ENCODE peak calls at places on chromosomes 5 and 9, in four cellular contexts. One of them, this sample, is unnamed.

GRCh38 chr5:10351199-10351881 is 2.2 kb upstream of the MARCHF6 start:
- DNase-seq in K562: peak
- DNase-seq in HEK293T: no peak
- DNase-seq in HepG2: peak
- DNase-seq in this sample: no peak

GRCh38 chr9:81344366-81344765 is 345.0 kb downstream of the TLE1 start:
- DNase-seq in K562: no peak
- DNase-seq in HEK293T: no peak
- DNase-seq in HepG2: no peak
- DNase-seq in this sample: no peak

GRCh38 chr5:126801992-126802294 is 25.0 kb downstream of the LMNB1 start:
- DNase-seq in K562: no peak
- DNase-seq in HepG2: peak
- DNase-seq in HEK293T: peak
- DNase-seq in this sample: peak

GRCh38 chr5:34639852-34640626 is 16.1 kb upstream of the RAI14 start:
- DNase-seq in K562: no peak
- DNase-seq in HepG2: no peak
- DNase-seq in HEK293T: no peak
- DNase-seq in this sample: no peak

GRCh38 chr9:95937131-95937530 is 61.6 kb downstream of the ERCC6L2 start:
- DNase-seq in HEK293T: no peak
- DNase-seq in K562: no peak
- DNase-seq in HepG2: no peak
- DNase-seq in this sample: no peak

GRCh38 chr9:127796225-127796813 is 6.4 kb upstream of the FPGS start:
- DNase-seq in HEK293T: no peak
- DNase-seq in K562: no peak
- DNase-seq in HepG2: peak
- DNase-seq in this sample: no peak

GRCh38 chr5:141560141-141560540 is 58.7 kb downstream of the DIAPH1 start:
- DNase-seq in K562: no peak
- DNase-seq in HepG2: no peak
- DNase-seq in HEK293T: no peak
- DNase-seq in this sample: no peak

GRCh38 chr5:181190711-181191525 is 14.1 kb downstream of the TRIM7 start:
- DNase-seq in HEK293T: no peak
- DNase-seq in HepG2: no peak
- DNase-seq in K562: peak
- DNase-seq in this sample: peak

GRCh38 chr9:112377684-112378344 is 2.1 kb upstream of the HSDL2 start:
- DNase-seq in HEK293T: no peak
- DNase-seq in K562: peak
- DNase-seq in HepG2: no peak
- DNase-seq in this sample: no peak

GRCh38 chr9:124697326-124698200 is 73.5 kb downstream of the NR6A1 start:
- DNase-seq in K562: no peak
- DNase-seq in HepG2: no peak
- DNase-seq in HEK293T: no peak
- DNase-seq in this sample: peak

GRCh38 chr9:96441798-96442445 is 8.0 kb upstream of the HABP4 start:
- DNase-seq in HEK293T: peak
- DNase-seq in HepG2: peak
- DNase-seq in K562: peak
- DNase-seq in this sample: no peak

GRCh38 chr9:115229496-115229895 is 111.5 kb upstream of the TNC start:
- DNase-seq in K562: no peak
- DNase-seq in HEK293T: no peak
- DNase-seq in HepG2: no peak
- DNase-seq in this sample: no peak

GRCh38 chr5:109826426-109826825 is 136.7 kb downstream of the MAN2A1 start:
- DNase-seq in K562: no peak
- DNase-seq in HepG2: no peak
- DNase-seq in HEK293T: no peak
- DNase-seq in this sample: no peak

GRCh38 chr5:142323480-142324376 is 1.1 kb downstream of the SPRY4 start:
- DNase-seq in HEK293T: no peak
- DNase-seq in HepG2: no peak
- DNase-seq in K562: peak
- DNase-seq in this sample: peak

GRCh38 chr9:114811301-114811700 is 5.5 kb upstream of the TNFSF15 start:
- DNase-seq in HepG2: no peak
- DNase-seq in K562: no peak
- DNase-seq in HEK293T: no peak
- DNase-seq in this sample: no peak

GRCh38 chr9:134381671-134382505 is 55.6 kb downstream of the RXRA start:
- DNase-seq in HEK293T: no peak
- DNase-seq in HepG2: peak
- DNase-seq in K562: no peak
- DNase-seq in this sample: peak

GRCh38 chr9:126327016-126327749 is 554 bp downstream of the MVB12B start:
- DNase-seq in HepG2: no peak
- DNase-seq in K562: no peak
- DNase-seq in HEK293T: peak
- DNase-seq in this sample: peak

GRCh38 chr5:14216902-14217301 is 73.8 kb downstream of the TRIO start:
- DNase-seq in HepG2: peak
- DNase-seq in K562: no peak
- DNase-seq in HEK293T: no peak
- DNase-seq in this sample: no peak

GRCh38 chr5:34914671-34915138 is 599 bp downstream of the RAD1 start:
- DNase-seq in HepG2: no peak
- DNase-seq in K562: peak
- DNase-seq in HEK293T: peak
- DNase-seq in this sample: no peak

GRCh38 chr5:16970260-16970659 is 34.2 kb upstream of the MYO10 start:
- DNase-seq in K562: no peak
- DNase-seq in HepG2: no peak
- DNase-seq in HEK293T: no peak
- DNase-seq in this sample: no peak

GRCh38 chr5:166883016-166883415 is 1408.4 kb upstream of the WWC1 start:
- DNase-seq in HEK293T: no peak
- DNase-seq in HepG2: no peak
- DNase-seq in K562: no peak
- DNase-seq in this sample: no peak

GRCh38 chr5:937151-937924 is 44.7 kb downstream of the TRIP13 start:
- DNase-seq in K562: no peak
- DNase-seq in HEK293T: no peak
- DNase-seq in HepG2: no peak
- DNase-seq in this sample: no peak

GRCh38 chr9:134236935-134237629 is 72.7 kb upstream of the RNU6ATAC start:
- DNase-seq in HEK293T: no peak
- DNase-seq in HepG2: no peak
- DNase-seq in K562: no peak
- DNase-seq in this sample: no peak

GRCh38 chr5:98779264-98779877 is 5.9 kb downstream of the RGMB start:
- DNase-seq in HEK293T: no peak
- DNase-seq in K562: no peak
- DNase-seq in HepG2: peak
- DNase-seq in this sample: no peak

GRCh38 chr9:116141864-116142561 is 11.6 kb upstream of the PAPPA start:
- DNase-seq in HEK293T: no peak
- DNase-seq in HepG2: no peak
- DNase-seq in K562: no peak
- DNase-seq in this sample: no peak

GRCh38 chr9:128150594-128151342 is 1.5 kb downstream of the LCN2 start:
- DNase-seq in HEK293T: peak
- DNase-seq in HepG2: peak
- DNase-seq in K562: peak
- DNase-seq in this sample: peak

GRCh38 chr9:120915854-120916495 is 10.6 kb downstream of the TRAF1 start:
- DNase-seq in K562: no peak
- DNase-seq in HEK293T: no peak
- DNase-seq in HepG2: no peak
- DNase-seq in this sample: no peak

GRCh38 chr5:74895906-74896305 is 29.7 kb upstream of the FAM169A start:
- DNase-seq in K562: no peak
- DNase-seq in HEK293T: no peak
- DNase-seq in HepG2: no peak
- DNase-seq in this sample: no peak

GRCh38 chr5:23411200-23411599 is 96.2 kb upstream of the PRDM9 start:
- DNase-seq in K562: no peak
- DNase-seq in HEK293T: no peak
- DNase-seq in HepG2: no peak
- DNase-seq in this sample: no peak

GRCh38 chr5:118956727-118957126 is 31.6 kb downstream of the DTWD2 start:
- DNase-seq in HepG2: no peak
- DNase-seq in K562: peak
- DNase-seq in HEK293T: no peak
- DNase-seq in this sample: peak
- TF ChIP-seq FOXM1 in HepG2: no peak
- TF ChIP-seq FOXM1 in K562: no peak
- TF ChIP-seq FOXM1 in HEK293T: no peak
- TF ChIP-seq FOXM1 in this sample: no peak

DNA sequence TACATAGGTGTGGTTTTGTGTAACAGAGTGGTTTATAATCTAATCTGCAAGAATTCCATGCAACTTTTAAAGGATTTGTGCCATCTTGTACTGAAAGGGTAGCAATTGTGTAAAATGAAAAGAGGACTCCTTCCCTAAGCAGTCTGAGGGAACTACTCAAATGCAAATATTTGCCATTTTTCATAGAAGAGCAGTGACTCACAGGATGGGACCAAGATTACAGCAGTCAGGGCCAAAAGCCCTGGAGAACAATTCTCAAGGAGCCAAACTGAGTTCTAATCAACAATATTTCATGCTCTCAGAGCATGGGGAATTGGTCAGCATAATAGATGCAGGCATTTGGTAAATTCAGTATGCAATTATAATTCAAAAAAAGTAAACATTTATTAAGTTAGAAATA is 495.8 kb downstream of the CHSY3 start:
- DNase-seq in HepG2: peak
- DNase-seq in HEK293T: no peak
- DNase-seq in K562: no peak
- DNase-seq in this sample: no peak
- TF ChIP-seq FOXM1 in HepG2: no peak
- TF ChIP-seq FOXM1 in HEK293T: no peak
- TF ChIP-seq FOXM1 in K562: no peak
- TF ChIP-seq FOXM1 in this sample: no peak

DNA sequence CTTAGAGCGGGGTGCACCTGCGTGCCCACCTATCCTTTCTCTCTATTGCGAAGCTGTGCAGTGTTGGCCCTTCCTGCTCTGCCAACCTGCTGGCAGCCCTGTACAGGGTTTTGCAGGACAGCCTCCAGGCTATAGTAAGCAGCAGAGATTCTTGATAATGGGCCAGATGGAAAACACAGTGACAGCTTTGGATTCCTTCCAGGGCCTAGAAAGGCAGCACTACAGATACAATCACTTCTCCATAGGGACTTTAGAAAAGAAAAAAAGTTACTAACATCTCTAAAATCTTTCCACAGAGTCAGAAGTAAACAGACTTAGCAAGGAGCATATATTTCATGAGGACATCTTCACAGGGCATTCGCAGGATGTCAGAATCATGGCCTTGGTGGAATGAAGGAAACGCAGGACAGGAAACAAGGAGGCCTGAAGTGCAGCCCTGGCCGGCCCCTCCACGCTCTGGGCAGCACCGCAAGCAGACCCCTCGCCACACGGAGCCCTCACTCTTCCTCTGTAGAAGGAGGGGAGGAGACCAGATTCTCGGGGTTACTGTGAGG is 172.1 kb upstream of the GAS1 start:
- DNase-seq in HEK293T: no peak
- DNase-seq in K562: no peak
- DNase-seq in HepG2: no peak
- DNase-seq in this sample: peak
- TF ChIP-seq FOXM1 in HEK293T: no peak
- TF ChIP-seq FOXM1 in K562: no peak
- TF ChIP-seq FOXM1 in HepG2: no peak
- TF ChIP-seq FOXM1 in this sample: peak

DNA sequence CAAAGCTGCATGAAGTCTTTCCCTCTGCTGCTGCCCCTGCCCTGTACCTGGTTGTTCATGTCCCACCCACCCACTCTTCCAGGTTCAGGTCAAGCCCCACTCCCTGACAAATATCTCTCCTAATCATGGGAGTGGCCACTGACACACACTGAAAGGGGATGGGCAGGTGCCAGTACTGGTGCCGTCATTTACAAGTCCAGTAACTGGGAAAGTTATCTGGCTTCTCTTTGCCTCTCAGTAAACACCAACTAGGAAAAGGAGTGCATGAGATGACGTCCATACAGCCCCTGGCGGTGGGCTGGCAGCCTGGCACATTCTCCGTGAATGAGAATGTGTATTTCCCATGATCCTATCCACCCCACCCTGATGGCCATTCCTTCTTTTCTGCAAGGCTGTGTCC is 225.2 kb downstream of the FSTL4 start:
- DNase-seq in HepG2: no peak
- DNase-seq in HEK293T: no peak
- DNase-seq in K562: no peak
- DNase-seq in this sample: no peak
- TF ChIP-seq FOXM1 in HepG2: no peak
- TF ChIP-seq FOXM1 in HEK293T: no peak
- TF ChIP-seq FOXM1 in K562: no peak
- TF ChIP-seq FOXM1 in this sample: no peak

DNA sequence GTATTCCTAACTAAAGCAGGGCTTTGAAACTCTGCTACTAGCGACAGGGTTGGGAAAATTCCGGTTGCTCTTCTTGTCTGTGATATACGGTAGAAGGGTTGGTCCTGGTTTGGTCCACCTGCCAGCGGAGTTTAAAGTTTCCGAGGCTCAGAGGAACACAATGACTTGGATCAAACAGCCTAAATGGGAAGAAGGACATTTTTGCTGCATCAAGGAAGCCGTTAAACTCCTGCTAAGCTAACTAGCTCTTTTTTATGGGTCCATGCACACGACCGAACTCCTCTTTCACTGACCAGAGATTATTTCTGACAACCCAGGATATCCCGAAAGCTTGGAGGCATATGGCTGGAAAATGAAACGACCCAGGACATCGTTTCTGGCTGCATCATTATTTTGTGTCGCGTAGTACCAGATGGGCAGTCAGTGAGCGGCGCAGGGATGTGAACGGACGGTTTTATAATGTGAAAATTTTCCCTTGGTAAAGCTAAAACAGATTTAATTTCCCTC is at the start of gene LURAP1L:
- DNase-seq in HepG2: peak
- DNase-seq in K562: peak
- DNase-seq in HEK293T: peak
- DNase-seq in this sample: peak
- TF ChIP-seq FOXM1 in HepG2: no peak
- TF ChIP-seq FOXM1 in K562: no peak
- TF ChIP-seq FOXM1 in HEK293T: no peak
- TF ChIP-seq FOXM1 in this sample: no peak

DNA sequence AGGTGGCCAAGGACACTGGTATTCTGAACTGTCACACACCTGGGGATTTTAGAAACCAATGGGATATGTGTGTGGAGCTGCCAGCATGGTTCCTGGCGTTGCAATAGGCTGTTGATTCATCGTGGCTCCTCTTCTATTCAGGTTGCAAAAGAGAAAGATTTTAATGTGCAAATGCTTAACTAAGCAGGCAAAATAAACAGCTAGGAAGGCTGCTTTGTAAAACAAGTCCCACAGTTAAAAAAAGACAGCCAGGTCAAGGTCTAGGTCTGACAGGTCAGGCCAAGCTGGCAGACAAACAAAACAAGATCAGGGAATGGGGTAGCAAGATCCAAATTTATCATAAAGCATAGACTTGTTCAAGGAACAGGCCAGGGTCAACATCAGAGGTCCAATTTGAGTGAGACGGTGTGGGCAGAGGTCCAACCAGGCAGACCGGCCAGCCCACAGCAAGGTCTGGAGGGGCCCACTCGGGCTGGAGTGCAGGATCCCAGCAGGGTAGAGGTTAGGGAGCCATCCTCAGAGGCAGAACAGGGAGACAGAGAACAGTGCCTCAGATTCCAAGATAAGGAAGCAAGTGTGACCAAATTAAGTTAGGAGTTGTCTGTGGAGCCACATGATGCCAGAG is 45.6 kb downstream of the SUB1 start:
- DNase-seq in HepG2: peak
- DNase-seq in HEK293T: no peak
- DNase-seq in K562: no peak
- DNase-seq in this sample: peak
- TF ChIP-seq FOXM1 in HepG2: no peak
- TF ChIP-seq FOXM1 in HEK293T: no peak
- TF ChIP-seq FOXM1 in K562: no peak
- TF ChIP-seq FOXM1 in this sample: no peak